ENCODE peak calls at places on chromosome 1, in six cellular contexts. C is HTR-8/SVneo; K is stimulated activated CD4-positive, alpha-beta T cell treated with anti-CD3 and anti-CD28 coated beads, Interleukin-1b, Interleukin-23, amount 100 ng/mL, for 4 hours; B is pulmonary artery endothelial cell; V is skeletal muscle cell; F is psoas muscle. J is an unnamed sample.

GRCh38 chr1:166944186-166944967 is 31.0 kb downstream of the ILDR2 start:
- DNase-seq in C (no peak), K (no peak), B (no peak), V (peak), F (no peak), J (no peak)

GRCh38 chr1:178774263-178774662 is 49.2 kb downstream of the RALGPS2 start:
- DNase-seq in C (no peak), K (no peak), B (no peak), V (peak), F (no peak), J (peak)

GRCh38 chr1:45843474-45843905 is 40.1 kb downstream of the MAST2 start:
- DNase-seq in C (no peak), K (no peak), B (no peak), V (peak), F (no peak), J (no peak)

GRCh38 chr1:117656202-117656641 is 50.4 kb downstream of the TENT5C start:
- DNase-seq in C (no peak), K (peak), B (no peak), V (no peak), F (no peak), J (no peak)

GRCh38 chr1:152777510-152778137 is 2.7 kb downstream of the LCE1F start:
- DNase-seq in C (no peak), K (no peak), B (no peak), V (no peak), F (no peak), J (peak)

GRCh38 chr1:24093762-24094161 is 18.2 kb downstream of the MYOM3 start:
- DNase-seq in C (no peak), K (no peak), B (no peak), V (no peak), F (no peak), J (no peak)

GRCh38 chr1:63532727-63533126 is 9.4 kb downstream of the EFCAB7 start:
- DNase-seq in C (no peak), K (no peak), B (no peak), V (no peak), F (no peak), J (no peak)

GRCh38 chr1:23423415-23424170 is 955 bp downstream of the TCEA3 start:
- DNase-seq in C (no peak), K (no peak), B (no peak), V (no peak), F (peak), J (no peak)

GRCh38 chr1:110390692-110391232 is at the start of gene SLC16A4:
- DNase-seq in C (no peak), K (no peak), B (peak), V (peak), F (no peak), J (peak)

GRCh38 chr1:7042322-7043231 is 257.3 kb downstream of the CAMTA1 start:
- DNase-seq in C (peak), K (no peak), B (no peak), V (peak), F (no peak), J (peak)

J was measured in COLO829.